ENCODE peak calls at places on chromosome 14, in five cellular contexts. H, W, X, R and S are unnamed samples. For H3K4me1, the result is how much of the 10 kb centered on the place peaks cover.

GRCh38 chr14:104387000-104387384 is 192.6 kb upstream of the C14orf180 start:
- DNase-seq in H (no peak), W (peak), X (no peak), R (peak), S (no peak)

GRCh38 chr14:65478596-65478995 is 66.1 kb downstream of the FUT8 start:
- DNase-seq in H (no peak), W (no peak), X (no peak), R (no peak), S (no peak)

GRCh38 chr14:58638231-58639205 is 756 bp downstream of the DACT1 start:
- DNase-seq in H (peak), W (no peak), X (no peak), R (peak), S (no peak)

GRCh38 chr14:68440776-68441175 is 352.1 kb downstream of the ZFP36L1 start:
- DNase-seq in H (no peak), W (no peak), X (no peak), R (no peak), S (no peak)

GRCh38 chr14:89244720-89245119 is 172.3 kb downstream of the FOXN3 start:
- DNase-seq in H (no peak), W (no peak), X (no peak), R (no peak), S (no peak)

GRCh38 chr14:83173687-83174086 is 1640.0 kb upstream of the SEL1L start:
- DNase-seq in H (no peak), W (no peak), X (no peak), R (no peak), S (no peak)

GRCh38 chr14:75535164-75535898 is 13.1 kb downstream of the BATF start:
- DNase-seq in H (no peak), W (no peak), X (no peak), R (no peak), S (no peak)

GRCh38 chr14:79630561-79630960 is 580.7 kb downstream of the DIO2 start:
- DNase-seq in H (no peak), W (no peak), X (no peak), R (no peak), S (no peak)

GRCh38 chr14:79011920-79012204 is 841.7 kb downstream of the NRXN3 start:
- DNase-seq in H (no peak), W (no peak), X (no peak), R (no peak), S (no peak)

GRCh38 chr14:41022932-41023331 is 583.7 kb upstream of the LRFN5 start:
- DNase-seq in H (no peak), W (no peak), X (no peak), R (no peak), S (no peak)

GRCh38 chr14:91412939-91413338 is 4.7 kb downstream of the CCDC88C start:
- DNase-seq in H (no peak), W (peak), X (no peak), R (no peak), S (no peak)

GRCh38 chr14:91413547-91414474 is 3.8 kb downstream of the CCDC88C start:
- DNase-seq in H (peak), W (peak), X (no peak), R (no peak), S (no peak)

GRCh38 chr14:91409991-91410401 is 7.6 kb downstream of the CCDC88C start:
- DNase-seq in H (no peak), W (peak), X (no peak), R (peak), S (no peak)

GRCh38 chr14:91414475-91415342 is 2.9 kb downstream of the CCDC88C start:
- DNase-seq in H (no peak), W (no peak), X (no peak), R (no peak), S (no peak)

DNA sequence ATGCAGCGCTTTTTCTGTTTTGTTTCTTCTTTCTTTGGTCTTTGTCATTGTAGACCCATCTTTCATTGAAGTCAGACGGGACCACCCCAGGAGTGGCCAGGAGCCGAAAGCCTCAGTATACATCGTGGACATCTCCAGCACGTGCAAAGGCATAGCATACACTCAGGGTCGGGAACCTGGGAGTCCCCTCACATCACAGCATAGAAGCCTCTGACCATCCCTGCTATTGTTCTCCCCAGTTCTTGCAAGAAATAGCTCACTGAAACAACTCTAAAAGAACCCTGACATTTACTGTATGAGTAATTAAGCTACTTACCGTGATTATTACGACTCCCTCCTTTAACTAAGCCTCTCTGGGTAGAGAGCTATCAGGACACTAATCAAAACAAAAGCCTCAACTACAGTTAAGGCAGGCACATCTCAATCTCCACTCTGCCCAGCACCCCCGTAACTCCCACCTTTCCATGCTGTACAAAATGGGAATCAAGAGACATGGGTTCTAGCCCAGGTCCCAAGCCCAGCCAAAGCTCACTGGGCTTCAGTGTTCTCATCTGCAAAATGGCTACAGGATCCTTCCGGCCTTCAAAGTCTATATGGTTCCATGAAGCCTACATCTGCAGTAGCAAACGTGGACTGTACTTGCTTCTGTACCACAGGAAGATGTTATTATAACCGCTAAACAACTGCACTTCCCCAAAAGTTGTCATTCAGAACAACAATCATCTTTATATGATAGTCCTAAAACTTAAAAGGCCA is 6.7 kb downstream of the CCDC88C start:
- DNase-seq in H (no peak), W (peak), X (no peak), R (peak), S (no peak)
- TF ChIP-seq POLR2A in H (no peak), W (no peak), X (no peak), R (no peak), S (no peak)

GRCh38 chr14:73780391-73780790 is 66.2 kb upstream of the PNMA1 start:
- DNase-seq in H (no peak), W (no peak), X (no peak), R (peak), S (no peak)
- H3K4me1 ChIP-seq in H (under half), W (under half), X (under half), R (half or more), S (half or more)

GRCh38 chr14:103066399-103066798 is 9.1 kb upstream of the CDC42BPB start:
- DNase-seq in H (no peak), W (no peak), X (no peak), R (peak), S (no peak)
- TF ChIP-seq POLR2A in H (no peak), W (no peak), X (no peak), R (no peak), S (no peak)

GRCh38 chr14:99215277-99215676 is 56.7 kb downstream of the BCL11B start:
- DNase-seq in H (no peak), W (no peak), X (no peak), R (no peak), S (no peak)
- H3K4me1 ChIP-seq in H (under half), W (under half), X (under half), R (under half), S (under half)

DNA sequence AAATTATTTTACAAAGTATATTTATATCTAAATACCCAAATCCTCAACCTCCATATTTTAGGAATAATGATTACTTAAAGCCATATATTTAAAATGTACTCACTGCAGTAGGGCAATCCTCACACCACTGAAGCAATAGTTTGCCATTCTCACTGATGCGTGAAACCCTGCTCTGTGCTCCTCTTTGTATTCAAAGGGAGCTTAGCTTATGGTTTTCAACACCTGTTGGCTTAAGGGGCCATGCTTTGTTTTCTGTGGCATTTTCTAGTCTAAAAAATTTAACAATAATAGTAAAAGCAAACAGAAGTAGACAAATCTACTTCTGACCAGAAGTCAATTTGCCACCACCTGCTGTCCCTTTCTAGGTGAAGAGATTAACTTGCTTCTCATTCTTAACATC is 294.6 kb downstream of the FLRT2 start:
- DNase-seq in H (no peak), W (no peak), X (no peak), R (no peak), S (no peak)
- TF ChIP-seq POLR2A in H (no peak), W (no peak), X (no peak), R (no peak), S (no peak)